ENCODE peak calls at places on chromosomes 1 and 21, in four cellular contexts. C, T, I and O are unnamed samples.

GRCh38 chr1:227959325-227959860 is 11.7 kb upstream of the WNT9A start:
- DNase-seq in C (peak), T (no peak), I (no peak), O (no peak)

GRCh38 chr1:85328713-85329376 is 52.4 kb upstream of the BCL10 start:
- DNase-seq in C (peak), T (peak), I (peak), O (peak)

GRCh38 chr1:203628185-203628996 is 1.8 kb downstream of the ATP2B4 start:
- DNase-seq in C (peak), T (peak), I (peak), O (peak)

GRCh38 chr1:161379071-161379470 is 11.4 kb upstream of the CFAP126 start:
- DNase-seq in C (peak), T (peak), I (no peak), O (no peak)

GRCh38 chr1:101239095-101240040 is 2.5 kb downstream of the S1PR1 start:
- DNase-seq in C (no peak), T (no peak), I (no peak), O (no peak)

GRCh38 chr1:111604931-111605330 is 14.7 kb upstream of the RAP1A start:
- DNase-seq in C (no peak), T (peak), I (peak), O (no peak)

GRCh38 chr21:36966066-36966845 is at the start of gene HLCS:
- DNase-seq in C (peak), T (peak), I (peak), O (peak)

GRCh38 chr1:208101661-208102431 is 142.3 kb downstream of the PLXNA2 start:
- DNase-seq in C (no peak), T (peak), I (no peak), O (no peak)

GRCh38 chr21:41847066-41847804 is 31.9 kb downstream of the PRDM15 start:
- DNase-seq in C (peak), T (peak), I (no peak), O (peak)

GRCh38 chr1:166907763-166908162 is 31.7 kb upstream of the TADA1 start:
- DNase-seq in C (no peak), T (no peak), I (no peak), O (no peak)

GRCh38 chr1:150159550-150159949 is 9.8 kb downstream of the PLEKHO1 start:
- DNase-seq in C (no peak), T (no peak), I (no peak), O (no peak)

GRCh38 chr1:3091334-3091733 is 22.3 kb downstream of the PRDM16 start:
- DNase-seq in C (no peak), T (no peak), I (no peak), O (no peak)

GRCh38 chr1:194268839-194269238 is 1082.4 kb upstream of the B3GALT2 start:
- DNase-seq in C (no peak), T (peak), I (peak), O (peak)

GRCh38 chr21:30126575-30126974 is 40.0 kb downstream of the CLDN17 start:
- DNase-seq in C (no peak), T (no peak), I (no peak), O (no peak)

GRCh38 chr1:220271706-220272046 is 577 bp downstream of the RAB3GAP2 start:
- DNase-seq in C (no peak), T (peak), I (peak), O (peak)

GRCh38 chr1:94936861-94937620 is 10.1 kb upstream of the CNN3 start:
- DNase-seq in C (no peak), T (peak), I (no peak), O (peak)

GRCh38 chr21:43206231-43207042 is 37.6 kb downstream of the CRYAA start:
- DNase-seq in C (peak), T (no peak), I (no peak), O (no peak)

GRCh38 chr1:245810181-245810727 is 655.5 kb downstream of the KIF26B start:
- DNase-seq in C (no peak), T (no peak), I (no peak), O (no peak)

GRCh38 chr1:1120096-1120495 is 4.2 kb upstream of the C1orf159 start:
- DNase-seq in C (no peak), T (no peak), I (no peak), O (no peak)

GRCh38 chr1:240237305-240237721 is 145.6 kb downstream of the FMN2 start:
- DNase-seq in C (no peak), T (peak), I (peak), O (peak)

GRCh38 chr21:41877901-41878830 is 978 bp downstream of the PRDM15 start:
- DNase-seq in C (no peak), T (peak), I (peak), O (peak)

GRCh38 chr1:150973258-150973825 is 1.3 kb downstream of the CERS2 start:
- DNase-seq in C (no peak), T (no peak), I (peak), O (no peak)

GRCh38 chr1:70914224-70914623 is 133.4 kb downstream of the PTGER3 start:
- DNase-seq in C (no peak), T (no peak), I (no peak), O (no peak)

GRCh38 chr21:34886554-34887385 is 162.3 kb downstream of the RUNX1 start:
- DNase-seq in C (peak), T (no peak), I (peak), O (peak)

GRCh38 chr1:52032785-52033131 is 852 bp downstream of the KTI12 start:
- DNase-seq in C (peak), T (peak), I (peak), O (peak)

GRCh38 chr1:14261395-14261794 is 337.1 kb upstream of the KAZN start:
- DNase-seq in C (no peak), T (no peak), I (no peak), O (no peak)

GRCh38 chr1:81590171-81590570 is 210.6 kb upstream of the ADGRL2 start:
- DNase-seq in C (no peak), T (peak), I (no peak), O (no peak)

GRCh38 chr21:42079939-42080787 is 9.0 kb downstream of the UMODL1 start:
- DNase-seq in C (no peak), T (peak), I (peak), O (peak)

GRCh38 chr1:169499807-169500206 is 14.1 kb upstream of the SLC19A2 start:
- DNase-seq in C (no peak), T (no peak), I (no peak), O (no peak)

GRCh38 chr1:82838066-82838465 is 1037.3 kb downstream of the ADGRL2 start:
- DNase-seq in C (no peak), T (no peak), I (peak), O (peak)

GRCh38 chr1:226893936-226894335 is 23.5 kb downstream of the PSEN2 start:
- DNase-seq in C (no peak), T (no peak), I (no peak), O (no peak)

GRCh38 chr1:42479621-42480020 is 16.5 kb downstream of the CCDC30 start:
- DNase-seq in C (peak), T (peak), I (peak), O (peak)

GRCh38 chr1:26094677-26095383 is 16.8 kb upstream of the PDIK1L start:
- DNase-seq in C (peak), T (no peak), I (peak), O (peak)

GRCh38 chr1:42251042-42251441 is 84.0 kb downstream of the FOXJ3 start:
- DNase-seq in C (no peak), T (no peak), I (no peak), O (no peak)

GRCh38 chr1:24150228-24151174 is 7.6 kb upstream of the IL22RA1 start:
- DNase-seq in C (peak), T (peak), I (peak), O (peak)

GRCh38 chr1:24147194-24147593 is 4.3 kb upstream of the IL22RA1 start:
- DNase-seq in C (no peak), T (no peak), I (no peak), O (no peak)

GRCh38 chr1:24152631-24153494 is 9.9 kb upstream of the IL22RA1 start:
- DNase-seq in C (peak), T (no peak), I (no peak), O (peak)

GRCh38 chr1:24151175-24151533 is 8.2 kb upstream of the IL22RA1 start:
- DNase-seq in C (peak), T (no peak), I (no peak), O (peak)

GRCh38 chr1:24149854-24150227 is 6.9 kb upstream of the IL22RA1 start:
- DNase-seq in C (no peak), T (peak), I (peak), O (no peak)
- H3K18ac ChIP-seq in C (peak), T (no peak), I (peak), O (peak)

DNA sequence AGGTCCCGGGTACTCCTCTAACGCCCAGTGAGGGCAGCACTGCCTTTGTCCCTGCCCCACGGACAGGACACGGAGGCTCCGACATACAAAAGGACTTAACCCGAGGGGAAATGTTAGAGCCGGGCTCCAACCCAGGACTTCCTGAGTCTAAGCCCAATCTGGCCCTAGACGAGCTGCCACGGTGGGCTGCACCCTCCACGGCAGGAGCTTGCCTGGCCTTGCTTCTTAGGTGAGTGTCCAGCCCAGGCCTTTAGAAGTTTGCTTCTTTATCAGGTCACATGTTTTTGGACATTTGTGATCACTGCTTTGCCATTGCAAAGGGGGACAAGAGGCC is 11.0 kb upstream of the TMEM200B start:
- DNase-seq in C (no peak), T (no peak), I (no peak), O (no peak)
- H3K18ac ChIP-seq in C (no peak), T (no peak), I (no peak), O (no peak)

GRCh38 chr1:27605300-27605766 is 1.4 kb upstream of the AHDC1 start:
- DNase-seq in C (no peak), T (no peak), I (no peak), O (no peak)

GRCh38 chr1:27604579-27605299 is 795 bp upstream of the AHDC1 start:
- DNase-seq in C (peak), T (no peak), I (no peak), O (peak)

GRCh38 chr1:27607239-27607804 is 3.4 kb upstream of the AHDC1 start:
- DNase-seq in C (peak), T (no peak), I (peak), O (peak)

GRCh38 chr1:27605796-27606707 is 2.1 kb upstream of the AHDC1 start:
- DNase-seq in C (peak), T (peak), I (peak), O (peak)

DNA sequence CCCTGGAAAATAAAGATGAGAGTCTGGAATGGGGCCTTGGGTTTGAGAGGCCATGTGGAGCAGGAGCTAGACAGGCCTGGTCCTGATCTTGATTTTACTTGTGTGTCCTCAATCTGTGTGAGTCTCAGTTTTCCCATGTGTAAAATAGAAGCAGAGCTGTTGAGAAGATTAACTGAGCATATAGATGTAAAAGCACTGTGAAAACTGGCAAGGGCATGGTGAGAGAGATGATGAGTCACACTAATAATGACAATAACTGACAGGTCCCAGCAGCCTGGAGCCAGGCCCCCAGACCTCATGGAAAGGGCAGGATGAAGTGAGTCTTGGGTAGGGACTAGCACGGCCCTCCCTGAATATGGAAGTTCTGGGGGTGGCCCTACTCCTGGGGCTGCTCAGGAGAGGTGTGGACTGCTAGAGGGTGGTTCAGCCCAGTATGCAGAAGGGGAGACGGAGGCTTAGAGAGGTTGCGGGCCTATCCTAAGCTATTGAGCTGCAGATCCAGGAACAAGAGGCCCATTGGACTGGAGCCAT is 2.8 kb upstream of the AHDC1 start:
- DNase-seq in C (no peak), T (peak), I (peak), O (peak)
- H3K18ac ChIP-seq in C (no peak), T (no peak), I (peak), O (peak)

GRCh38 chr1:68490046-68490651 is 6.7 kb downstream of the DEPDC1 start:
- DNase-seq in C (no peak), T (no peak), I (no peak), O (no peak)

GRCh38 chr1:68484618-68485017 is 12.3 kb downstream of the DEPDC1 start:
- DNase-seq in C (no peak), T (no peak), I (no peak), O (no peak)

GRCh38 chr1:68481041-68481440 is 15.8 kb downstream of the DEPDC1 start:
- DNase-seq in C (no peak), T (peak), I (no peak), O (no peak)

DNA sequence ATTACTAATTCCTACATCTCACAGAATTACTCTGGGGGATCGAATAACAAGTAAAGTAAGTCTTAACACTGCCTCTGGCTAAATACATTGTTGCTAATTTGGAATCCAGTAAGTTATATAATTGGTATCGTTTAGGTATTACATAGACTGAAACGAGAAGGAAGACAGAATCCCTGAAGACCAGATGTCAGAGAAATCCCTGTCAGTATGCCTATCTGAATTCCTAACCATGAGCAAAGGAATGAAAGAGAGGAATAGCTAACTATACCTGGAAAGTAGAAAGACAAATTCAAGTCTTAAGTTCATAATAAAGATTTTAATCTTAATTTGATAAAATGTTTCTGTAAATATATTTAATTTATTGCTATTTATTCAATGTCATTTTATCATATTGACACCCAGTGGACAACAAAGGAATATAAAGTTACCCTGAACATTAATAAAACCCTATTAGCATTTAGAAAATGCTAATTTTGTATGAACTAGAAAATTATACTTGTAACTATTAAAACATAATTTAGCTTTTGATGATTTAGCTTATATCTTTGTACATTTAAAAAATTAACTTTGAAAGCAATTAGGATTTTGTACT is 11.4 kb downstream of the DEPDC1 start:
- DNase-seq in C (no peak), T (no peak), I (no peak), O (no peak)
- H3K18ac ChIP-seq in C (no peak), T (no peak), I (no peak), O (no peak)

DNA sequence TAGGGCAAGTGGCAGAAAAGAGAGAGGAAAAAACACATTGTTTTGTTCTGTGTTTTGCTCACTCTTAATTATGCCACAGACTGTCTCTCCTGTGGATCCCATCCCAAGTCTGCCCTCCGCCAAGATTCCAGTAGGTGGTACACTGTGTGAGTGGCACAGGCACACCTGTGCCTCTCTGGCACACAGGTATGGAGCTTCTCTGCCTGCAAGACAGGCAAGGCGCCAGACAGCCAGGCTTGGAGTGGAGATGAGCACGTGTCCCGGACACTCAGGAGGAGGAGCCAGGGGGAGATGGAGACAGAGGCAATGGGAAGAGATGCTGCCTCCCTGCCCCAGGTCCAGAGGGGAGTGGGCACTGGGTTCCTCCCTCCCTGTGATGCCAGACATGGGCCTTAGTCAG is 6.5 kb upstream of the GRIK3 start:
- DNase-seq in C (no peak), T (no peak), I (no peak), O (no peak)
- H3K18ac ChIP-seq in C (no peak), T (no peak), I (no peak), O (no peak)